ENCODE peak calls at places on chromosome 15, in ten cellular contexts. V is amniotic stem cell, U is occipital lobe, Y is HuH-7, C is astrocyte of the cerebellum, R is mesothelial cell of epicardium, T is osteoblast, M is mucosa of gallbladder, P is foreskin fibroblast, S is NCI-H69. L is an unnamed sample.

GRCh38 chr15:73711526-73711925 is 27.3 kb downstream of the CD276 start:
- DNase-seq in M (no peak), U (no peak), T (no peak), V (no peak), C (no peak), S (no peak), P (no peak), Y (no peak), R (no peak), L (no peak)

GRCh38 chr15:70237626-70238025 is 139.9 kb upstream of the TLE3 start:
- DNase-seq in T (no peak), S (no peak), U (no peak), C (no peak), R (no peak), V (no peak), M (no peak), Y (no peak), P (no peak), L (no peak)

GRCh38 chr15:93420050-93420452 is 331.0 kb upstream of the RGMA start:
- DNase-seq in Y (no peak), P (no peak), T (no peak), C (no peak), R (no peak), S (peak; percentile 1), V (no peak), U (no peak), M (no peak), L (no peak)

GRCh38 chr15:65245096-65245849 is 34.0 kb upstream of the CILP start:
- DNase-seq in V (no peak), S (no peak), P (peak; percentile 90), U (no peak), C (no peak), T (peak; percentile 41), M (peak; percentile 72), Y (no peak), R (peak; percentile 41), L (no peak)

GRCh38 chr15:31352283-31352880 is 25.7 kb downstream of the KLF13 start:
- DNase-seq in P (peak; percentile 34), M (no peak), C (no peak), R (no peak), V (no peak), T (peak; percentile 77), U (no peak), Y (no peak), S (peak; percentile 60), L (no peak)

GRCh38 chr15:21260966-21261395 is 179.3 kb downstream of the POTEB3 start:
- DNase-seq in R (peak; percentile 48), P (no peak), T (peak; percentile 73), C (no peak), V (no peak), U (no peak), Y (no peak), S (no peak), M (no peak), L (no peak)

GRCh38 chr15:52261498-52262242 is 33.9 kb downstream of the MYO5C start:
- DNase-seq in V (peak; percentile 48), U (no peak), P (peak; percentile 82), R (no peak), M (peak; percentile 69), S (peak; percentile 94), Y (no peak), C (peak; percentile 83), T (peak; percentile 86), L (peak; percentile 26)

GRCh38 chr15:60003243-60004018 is 680 bp upstream of the FOXB1 start:
- DNase-seq in P (no peak), R (peak; percentile 54), U (no peak), Y (no peak), M (no peak), T (peak; percentile 70), V (no peak), S (peak; percentile 42), C (no peak), L (no peak)

GRCh38 chr15:45456212-45457106 is 66.1 kb downstream of the SLC30A4 start:
- DNase-seq in R (peak; percentile 63), M (peak; percentile 85), T (peak; percentile 97), V (peak; percentile 97), S (peak; percentile 27), Y (no peak), U (no peak), C (peak; percentile 100), P (peak; percentile 99), L (peak; percentile 90)

GRCh38 chr15:52759969-52760368 is 30.2 kb downstream of the ONECUT1 start:
- DNase-seq in T (no peak), S (no peak), C (no peak), M (no peak), P (no peak), V (no peak), U (no peak), Y (no peak), R (no peak), L (no peak)

GRCh38 chr15:39497759-39498565 is 82.9 kb upstream of the THBS1 start:
- DNase-seq in C (no peak), Y (no peak), P (peak; percentile 68), R (no peak), V (no peak), U (no peak), T (peak; percentile 63), S (no peak), M (no peak), L (no peak)

GRCh38 chr15:31472636-31473383 is 146.2 kb downstream of the KLF13 start:
- DNase-seq in P (peak; percentile 64), C (no peak), T (peak; percentile 93), S (peak; percentile 73), M (no peak), V (no peak), U (no peak), R (peak; percentile 34), Y (no peak), L (no peak)